ENCODE peak calls at places on chromosomes 5 and 9, in six cellular contexts. M is GDM1; G is stimulated activated CD4-positive, alpha-beta T cell treated with anti-CD3 and anti-CD28 coated beads, Interleukin-4, amount 100 ng/mL, for 4 hours; T is NCI-H1417; Y is chondrocyte; P is choroid plexus epithelial cell. Q is an unnamed sample.

GRCh38 chr9:68955281-68955680 is 58.6 kb downstream of the PRKACG start:
- DNase-seq in G (no peak), T (no peak), Y (no peak), P (no peak), M (no peak), Q (no peak)

GRCh38 chr5:178587793-178588611 is 2.2 kb downstream of the COL23A1 start:
- DNase-seq in P (no peak), M (no peak), Y (no peak), T (peak), G (no peak), Q (no peak)

GRCh38 chr9:90310523-90310879 is 332.1 kb downstream of the DIRAS2 start:
- DNase-seq in Y (no peak), G (no peak), T (no peak), M (no peak), P (no peak), Q (no peak)

GRCh38 chr5:172771439-172772111 is 580 bp upstream of the DUSP1 start:
- DNase-seq in M (no peak), P (peak), G (peak), T (peak), Y (no peak), Q (peak)

GRCh38 chr5:139312075-139312474 is 18.5 kb downstream of the MATR3 start:
- DNase-seq in G (no peak), T (no peak), P (no peak), M (no peak), Y (no peak), Q (no peak)

GRCh38 chr9:117300686-117301085 is 114.2 kb downstream of the ASTN2 start:
- DNase-seq in M (no peak), P (no peak), T (no peak), Y (no peak), G (no peak), Q (no peak)

GRCh38 chr5:55278778-55279177 is 28.7 kb downstream of the DHX29 start:
- DNase-seq in Y (no peak), T (no peak), P (peak), G (no peak), M (no peak), Q (no peak)

GRCh38 chr9:78280982-78281668 is 15.8 kb upstream of the PSAT1 start:
- DNase-seq in Y (no peak), P (peak), T (no peak), G (no peak), M (no peak), Q (no peak)

GRCh38 chr5:97801497-97801896 is 618.5 kb upstream of the RIOK2 start:
- DNase-seq in M (no peak), G (no peak), Y (no peak), T (no peak), P (no peak), Q (no peak)

GRCh38 chr9:69250681-69251080 is 74.3 kb upstream of the ENTREP1 start:
- DNase-seq in T (no peak), M (no peak), G (no peak), Y (no peak), P (no peak), Q (no peak)

GRCh38 chr9:14062449-14063187 is 251.3 kb downstream of the NFIB start:
- DNase-seq in G (no peak), Y (no peak), T (peak), M (no peak), P (peak), Q (no peak)

GRCh38 chr5:89901983-89902382 is 507.6 kb downstream of the CETN3 start:
- DNase-seq in M (no peak), T (no peak), P (no peak), Y (no peak), G (no peak), Q (no peak)

GRCh38 chr9:93128011-93128714 is 5.9 kb downstream of the NINJ1 start:
- DNase-seq in Y (peak), G (no peak), P (no peak), T (no peak), M (no peak), Q (no peak)

GRCh38 chr5:14305045-14305444 is 161.9 kb downstream of the TRIO start:
- DNase-seq in T (no peak), Y (no peak), M (no peak), P (peak), G (no peak), Q (no peak)

GRCh38 chr9:87184956-87185642 is 237.8 kb upstream of the GAS1 start:
- DNase-seq in M (no peak), T (no peak), G (no peak), P (peak), Y (no peak), Q (no peak)

GRCh38 chr9:129175825-129176633 is 2.0 kb downstream of the IER5L start:
- DNase-seq in Y (no peak), M (peak), P (peak), T (peak), G (peak), Q (peak)

GRCh38 chr9:16559418-16560188 is 310.9 kb downstream of the BNC2 start:
- DNase-seq in M (no peak), P (no peak), T (no peak), Y (no peak), G (no peak), Q (no peak)

GRCh38 chr9:2116073-2116472 is 100.9 kb downstream of the SMARCA2 start:
- DNase-seq in G (no peak), M (no peak), Y (no peak), P (peak), T (no peak), Q (no peak)

GRCh38 chr9:108142504-108143201 is 653.1 kb upstream of the KLF4 start:
- DNase-seq in T (no peak), M (peak), P (peak), Y (no peak), G (no peak), Q (no peak)

GRCh38 chr5:88553926-88554325 is 285.3 kb upstream of the TMEM161B start:
- DNase-seq in Y (no peak), P (no peak), M (no peak), T (no peak), G (no peak), Q (no peak)

GRCh38 chr5:36982146-36982545 is 105.6 kb downstream of the NIPBL start:
- DNase-seq in G (no peak), Y (no peak), P (peak), T (no peak), M (no peak), Q (no peak)

GRCh38 chr5:139637438-139638089 is 10.6 kb upstream of the CXXC5 start:
- DNase-seq in Y (no peak), G (peak), M (no peak), P (peak), T (peak), Q (peak)

GRCh38 chr9:26954050-26954508 is 2.1 kb upstream of the IFT74 start:
- DNase-seq in G (no peak), P (peak), T (no peak), Y (no peak), M (peak), Q (no peak)

GRCh38 chr5:169107316-169107715 is 193.6 kb downstream of the SLIT3 start:
- DNase-seq in T (no peak), M (no peak), P (peak), Y (no peak), G (no peak), Q (no peak)

GRCh38 chr5:158845941-158846340 is 253.8 kb downstream of the EBF1 start:
- DNase-seq in M (no peak), Y (no peak), G (no peak), P (peak), T (no peak), Q (no peak)

GRCh38 chr5:139849942-139850341 is 54.3 kb downstream of the PSD2 start:
- DNase-seq in M (no peak), T (no peak), P (no peak), G (no peak), Y (no peak), Q (no peak)

GRCh38 chr5:73096239-73096575 is 24.2 kb upstream of the TMEM171 start:
- DNase-seq in P (no peak), Y (no peak), G (no peak), M (no peak), T (no peak), Q (no peak)

GRCh38 chr5:138706655-138707480 is 46.4 kb upstream of the CTNNA1 start:
- DNase-seq in T (no peak), P (peak), Y (no peak), M (no peak), G (no peak), Q (no peak)

GRCh38 chr9:113409883-113410206 is 630 bp downstream of the POLE3 start:
- DNase-seq in G (no peak), T (no peak), P (no peak), Y (no peak), M (no peak), Q (peak)

GRCh38 chr9:92989561-92989960 is 42.2 kb downstream of the FGD3 start:
- DNase-seq in G (no peak), T (peak), P (no peak), M (no peak), Y (no peak), Q (peak)

GRCh38 chr5:78699565-78700143 is 51.1 kb upstream of the LHFPL2 start:
- DNase-seq in M (no peak), Y (no peak), G (no peak), T (no peak), P (peak), Q (no peak)

GRCh38 chr9:20095430-20096092 is 306.7 kb upstream of the SLC24A2 start:
- DNase-seq in Y (no peak), T (no peak), P (no peak), G (no peak), M (no peak), Q (no peak)

GRCh38 chr5:148443998-148444397 is 60.2 kb downstream of the FBXO38 start:
- DNase-seq in T (peak), G (peak), M (peak), P (peak), Y (no peak), Q (peak)

GRCh38 chr9:21761309-21761901 is 41.0 kb upstream of the MTAP start:
- DNase-seq in G (no peak), Y (no peak), M (no peak), T (no peak), P (no peak), Q (no peak)

GRCh38 chr9:79053613-79054012 is 518.2 kb upstream of the TLE4 start:
- DNase-seq in T (peak), G (no peak), Y (no peak), P (no peak), M (no peak), Q (no peak)